ENCODE peak calls at places on chromosome 1, in nine cellular contexts. F is NB4; O is activated naive CD4-positive, alpha-beta T cell; R is T-helper 1 cell; P is activated CD8-positive, alpha-beta memory T cell treated with anti-CD3 and anti-CD28 coated beads for 48 hours; U is GM13977; B is CD4-positive, alpha-beta T cell; J is left ventricle myocardium inferior; A is A549. G is an unnamed sample.

GRCh38 chr1:231240531-231240882 is 505 bp upstream of the GNPAT start:
- DNase-seq in B (no peak), A (no peak), O (no peak), P (no peak), F (no peak), R (no peak), J (no peak), U (no peak), G (no peak)

GRCh38 chr1:86692636-86693035 is 11.7 kb upstream of the SH3GLB1 start:
- DNase-seq in B (no peak), U (no peak), R (no peak), F (no peak), P (no peak), A (no peak), J (no peak), O (no peak), G (no peak)

GRCh38 chr1:160205974-160206369 is 788 bp downstream of the PEA15 start:
- DNase-seq in P (no peak), U (peak; percentile 65), R (peak; percentile 31), F (peak; percentile 13), A (peak; percentile 48), O (no peak), J (peak; percentile 33), B (peak; percentile 32), G (peak; percentile 81)

GRCh38 chr1:171438441-171438840 is 46.9 kb upstream of the PRRC2C start:
- DNase-seq in U (no peak), F (no peak), P (no peak), O (no peak), A (peak; percentile 84), B (no peak), R (no peak), J (peak; percentile 46), G (peak; percentile 84)

GRCh38 chr1:5001466-5001865 is 347.1 kb downstream of the AJAP1 start:
- DNase-seq in A (no peak), U (no peak), B (no peak), O (no peak), F (peak; percentile 10), R (no peak), J (no peak), P (no peak), G (peak; percentile 41)

GRCh38 chr1:41538741-41539415 is 54.4 kb upstream of the EDN2 start:
- DNase-seq in B (no peak), A (no peak), P (no peak), F (no peak), O (no peak), U (no peak), R (no peak), J (no peak), G (peak; percentile 69)

GRCh38 chr1:32180186-32181060 is 948 bp downstream of the TXLNA start:
- DNase-seq in P (no peak), A (peak; percentile 32), J (peak; percentile 53), U (peak; percentile 46), B (no peak), F (peak; percentile 62), O (no peak), R (peak; percentile 17), G (peak; percentile 81)

GRCh38 chr1:5595531-5596170 is 396.6 kb downstream of the NPHP4 start:
- DNase-seq in B (no peak), U (no peak), F (no peak), R (no peak), J (no peak), A (no peak), O (no peak), P (no peak), G (no peak)

GRCh38 chr1:211305044-211305443 is 21.6 kb upstream of the TRAF5 start:
- DNase-seq in J (no peak), A (no peak), P (no peak), B (no peak), F (no peak), U (peak; percentile 61), R (no peak), O (no peak), G (no peak)

GRCh38 chr1:68049941-68050878 is at the start of gene DIRAS3:
- DNase-seq in U (no peak), P (no peak), F (peak; percentile 65), B (no peak), A (peak; percentile 6), O (no peak), J (peak; percentile 21), R (no peak), G (no peak)

GRCh38 chr1:92274939-92275338 is 23.8 kb downstream of the GLMN start:
- DNase-seq in R (no peak), P (no peak), F (no peak), B (no peak), U (no peak), O (no peak), J (no peak), A (no peak), G (no peak)

GRCh38 chr1:31396633-31397351 is 16.2 kb upstream of the SERINC2 start:
- DNase-seq in U (no peak), P (no peak), B (no peak), F (peak; percentile 95), A (no peak), R (no peak), J (no peak), O (no peak), G (no peak)

GRCh38 chr1:45669379-45669778 is 17.0 kb downstream of the GPBP1L1 start:
- DNase-seq in F (no peak), A (no peak), U (no peak), J (no peak), O (no peak), P (no peak), R (no peak), B (no peak), G (no peak)

GRCh38 chr1:40853113-40853999 is 8.8 kb downstream of the CITED4 start:
- DNase-seq in P (no peak), U (no peak), J (no peak), R (no peak), O (no peak), F (no peak), B (no peak), A (no peak), G (no peak)

GRCh38 chr1:111563619-111564018 is 56.0 kb upstream of the RAP1A start:
- DNase-seq in R (no peak), U (no peak), O (no peak), F (no peak), P (no peak), J (no peak), B (no peak), A (peak; percentile 12), G (no peak)

GRCh38 chr1:103230061-103230460 is 121.7 kb upstream of the COL11A1 start:
- DNase-seq in A (no peak), P (no peak), J (no peak), R (no peak), O (no peak), B (no peak), F (no peak), U (no peak), G (no peak)

GRCh38 chr1:156257711-156258110 is 9.9 kb upstream of the PAQR6 start:
- DNase-seq in A (no peak), U (no peak), O (no peak), P (no peak), R (no peak), F (peak; percentile 22), J (no peak), B (no peak), G (no peak)

GRCh38 chr1:174153085-174153824 is 6.1 kb upstream of the RABGAP1L start:
- DNase-seq in O (no peak), P (no peak), F (no peak), J (no peak), B (no peak), U (no peak), A (peak; percentile 27), R (no peak), G (no peak)

GRCh38 chr1:151837197-151837596 is 2.4 kb downstream of the C2CD4D start:
- DNase-seq in R (no peak), A (no peak), B (no peak), U (peak; percentile 58), O (no peak), F (no peak), J (no peak), P (no peak), G (no peak)

GRCh38 chr1:181676269-181676668 is 193.0 kb downstream of the CACNA1E start:
- DNase-seq in J (no peak), U (peak; percentile 71), F (peak; percentile 57), R (no peak), B (no peak), O (no peak), A (peak; percentile 46), P (no peak), G (no peak)

GRCh38 chr1:74534241-74534640 is 21.8 kb upstream of the LRRC53 start:
- DNase-seq in O (no peak), A (no peak), B (no peak), P (no peak), F (no peak), R (no peak), J (no peak), U (no peak), G (no peak)

GRCh38 chr1:206770531-206771352 is at the start of gene IL19:
- DNase-seq in P (no peak), U (peak; percentile 23), F (peak; percentile 86), J (peak; percentile 26), R (no peak), A (no peak), O (no peak), B (peak; percentile 25), G (no peak)

GRCh38 chr1:9110669-9111356 is 18.1 kb downstream of the GPR157 start:
- DNase-seq in F (peak; percentile 91), P (peak; percentile 59), A (peak; percentile 93), B (peak; percentile 85), R (peak; percentile 81), J (peak; percentile 88), O (peak; percentile 67), U (peak; percentile 84), G (peak; percentile 89)

GRCh38 chr1:47424336-47424982 is 8.4 kb downstream of the FOXE3 start:
- DNase-seq in R (no peak), U (no peak), F (peak; percentile 41), J (no peak), O (no peak), B (no peak), A (peak; percentile 63), P (no peak), G (no peak)

GRCh38 chr1:243596441-243597183 is 253.4 kb downstream of the AKT3 start:
- DNase-seq in B (no peak), R (no peak), O (no peak), A (no peak), F (peak; percentile 89), J (no peak), U (peak; percentile 50), P (no peak), G (no peak)

GRCh38 chr1:63887809-63888208 is 114.0 kb downstream of the ROR1 start:
- DNase-seq in U (no peak), A (no peak), B (no peak), P (no peak), F (no peak), O (no peak), J (no peak), R (no peak), G (no peak)

GRCh38 chr1:201895913-201896807 is 7.5 kb downstream of the SHISA4 start:
- DNase-seq in P (peak; percentile 67), U (peak; percentile 88), A (peak; percentile 88), O (peak; percentile 40), B (peak; percentile 75), R (peak; percentile 71), J (peak; percentile 89), F (peak; percentile 89), G (peak; percentile 88)

GRCh38 chr1:1943834-1944570 is 24.9 kb upstream of the TMEM52 start:
- DNase-seq in B (peak; percentile 59), U (peak; percentile 79), J (no peak), A (peak; percentile 64), F (peak; percentile 50), P (no peak), O (no peak), R (peak; percentile 46), G (no peak)